ENCODE peak calls at places on chromosomes 3 and 15, in four cellular contexts. K is PC-3, R is fibroblast of lung, X is mammary epithelial cell. Q is an unnamed sample.

GRCh38 chr3:113685956-113686721 is 10.3 kb downstream of the USF3 start:
- DNase-seq in K (no peak), R (peak), X (peak), Q (peak)

GRCh38 chr15:40471105-40471777 is 457 bp downstream of the CHST14 start:
- DNase-seq in K (peak), R (peak), X (no peak), Q (no peak)

GRCh38 chr3:160384639-160385312 is 14.2 kb downstream of the IFT80 start:
- DNase-seq in K (no peak), R (no peak), X (no peak), Q (no peak)

GRCh38 chr3:153693207-153693606 is 428.0 kb upstream of the ARHGEF26 start:
- DNase-seq in K (no peak), R (no peak), X (no peak), Q (no peak)

GRCh38 chr3:150249776-150250175 is 158.3 kb upstream of the TSC22D2 start:
- DNase-seq in K (no peak), R (peak), X (no peak), Q (peak)

GRCh38 chr3:117837391-117837790 is 1127.8 kb downstream of the TUSC7 start:
- DNase-seq in K (no peak), R (no peak), X (no peak), Q (no peak)

GRCh38 chr15:78065284-78065872 is 12.1 kb downstream of the TBC1D2B start:
- DNase-seq in K (peak), R (peak), X (peak), Q (peak)

GRCh38 chr15:68205949-68206539 is 912 bp upstream of the CALML4 start:
- DNase-seq in K (no peak), R (no peak), X (no peak), Q (no peak)

GRCh38 chr3:138775254-138775595 is 59.5 kb downstream of the PIK3CB start:
- DNase-seq in K (no peak), R (peak), X (peak), Q (peak)

GRCh38 chr3:72482589-72483249 is 365.5 kb downstream of the SHQ1 start:
- DNase-seq in K (peak), R (peak), X (peak), Q (peak)

GRCh38 chr3:131794766-131795381 is 239.9 kb downstream of the CPNE4 start:
- DNase-seq in K (peak), R (peak), X (peak), Q (peak)

GRCh38 chr15:86362556-86362955 is 282.9 kb downstream of the AGBL1 start:
- DNase-seq in K (peak), R (peak), X (peak), Q (peak)

GRCh38 chr15:55289573-55290360 is at the start of gene RAB27A:
- DNase-seq in K (peak), R (peak), X (peak), Q (peak)

GRCh38 chr3:53730565-53730964 is 115.7 kb downstream of the CHDH start:
- DNase-seq in K (no peak), R (peak), X (no peak), Q (peak)

GRCh38 chr15:50675524-50676144 is 11.0 kb downstream of the TRPM7 start:
- DNase-seq in K (peak), R (peak), X (peak), Q (no peak)

GRCh38 chr3:141457624-141458236 is 29.1 kb upstream of the RASA2 start:
- DNase-seq in K (peak), R (peak), X (no peak), Q (peak)

GRCh38 chr15:67850995-67851535 is 11.2 kb upstream of the RNU6-1 start:
- DNase-seq in K (peak), R (peak), X (peak), Q (peak)

GRCh38 chr15:70741677-70742293 is 21.6 kb downstream of the UACA start:
- DNase-seq in K (peak), R (peak), X (peak), Q (peak)

GRCh38 chr15:50676799-50677483 is 9.7 kb downstream of the TRPM7 start:
- DNase-seq in K (no peak), R (peak), X (peak), Q (peak)

GRCh38 chr15:67030036-67030762 is 35.2 kb upstream of the SMAD3 start:
- DNase-seq in K (no peak), R (no peak), X (no peak), Q (no peak)

GRCh38 chr3:61564405-61565059 is 3.2 kb downstream of the PTPRG start:
- DNase-seq in K (no peak), R (peak), X (no peak), Q (peak)

GRCh38 chr15:65416845-65417416 is 5.8 kb downstream of the IGDCC4 start:
- DNase-seq in K (no peak), R (peak), X (no peak), Q (peak)

GRCh38 chr3:181326637-181327223 is 337.2 kb upstream of the DNAJC19 start:
- DNase-seq in K (peak), R (peak), X (peak), Q (peak)

GRCh38 chr15:70093481-70094309 is 4.0 kb downstream of the TLE3 start:
- DNase-seq in K (peak), R (peak), X (no peak), Q (no peak)

GRCh38 chr15:27342991-27343390 is 372.0 kb downstream of the GABRG3 start:
- DNase-seq in K (no peak), R (no peak), X (no peak), Q (no peak)

DNA sequence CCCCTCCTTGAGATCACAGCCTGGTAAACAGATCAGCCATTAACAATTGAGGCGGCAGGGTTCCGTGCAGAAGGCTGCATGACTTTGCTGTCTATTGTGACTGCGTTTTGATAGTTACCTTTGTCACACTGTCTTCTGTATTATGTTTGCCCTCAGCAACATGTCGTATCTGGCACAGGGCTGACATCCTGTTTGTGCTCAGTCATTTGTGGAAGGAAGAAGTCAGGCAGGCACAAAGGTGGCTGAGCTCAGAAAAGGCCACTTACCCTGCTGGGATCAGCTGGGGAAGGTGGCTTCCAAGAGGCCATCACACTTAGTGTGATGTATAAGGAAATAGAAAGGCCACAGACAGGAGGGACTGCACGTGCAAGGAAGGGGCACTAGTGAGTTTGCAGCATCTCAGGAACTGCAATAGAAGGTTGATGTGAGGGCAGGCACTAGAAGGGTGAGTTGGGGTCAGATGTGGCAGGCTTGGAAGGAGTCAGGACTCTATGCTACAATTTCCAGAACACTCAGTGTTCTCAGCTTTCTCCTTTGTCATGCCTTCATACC is 13.4 kb downstream of the PML start:
- DNase-seq in K (no peak), R (no peak), X (no peak), Q (no peak)
- H3K4me2 ChIP-seq in K (peak), R (no peak), X (no peak), Q (no peak)

GRCh38 chr15:92011611-92012367 is 158.3 kb downstream of the SLCO3A1 start:
- DNase-seq in K (peak), R (peak), X (peak), Q (peak)
- TF ChIP-seq CTCF in K (no peak), R (no peak), X (no peak), Q (no peak)

GRCh38 chr15:60972866-60973265 is 256.2 kb downstream of the RORA start:
- DNase-seq in K (peak), R (peak), X (peak), Q (peak)
- H3K9ac ChIP-seq in K (no peak), R (no peak), X (no peak), Q (peak)

GRCh38 chr3:102181202-102181920 is 253.5 kb upstream of the ZPLD1 start:
- DNase-seq in K (peak), R (peak), X (no peak), Q (peak)
- H3K4me2 ChIP-seq in K (peak), R (no peak), X (no peak), Q (peak)

GRCh38 chr3:168113848-168114247 is 18.1 kb upstream of the GOLIM4 start:
- DNase-seq in K (no peak), R (no peak), X (no peak), Q (no peak)
- TF ChIP-seq CTCF in K (no peak), R (no peak), X (peak), Q (no peak)

GRCh38 chr3:194488007-194488742 is 1.4 kb upstream of the ATP13A3 start:
- DNase-seq in K (peak), R (peak), X (peak), Q (peak)
- H3K9ac ChIP-seq in K (no peak), R (no peak), X (no peak), Q (no peak)

DNA sequence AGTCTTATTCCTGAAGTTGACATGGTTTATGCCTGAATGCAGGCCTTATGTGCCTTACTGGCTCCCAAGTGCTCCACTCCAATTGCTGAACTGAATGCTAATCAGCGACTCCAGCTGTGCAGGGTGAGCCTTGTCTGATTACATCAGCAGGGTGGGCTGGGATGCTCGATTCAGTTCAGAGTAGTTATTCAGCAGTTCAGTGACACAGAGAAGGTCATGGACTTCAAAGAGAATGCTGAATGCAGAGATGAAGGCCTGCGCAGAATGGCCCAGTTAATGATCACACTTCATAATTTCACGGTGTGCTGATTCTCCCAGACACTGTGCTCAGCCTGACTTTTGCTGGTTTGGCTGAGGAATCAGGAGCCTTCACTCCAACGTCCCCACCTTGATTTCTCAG is 63.6 kb downstream of the CLDN1 start:
- DNase-seq in K (no peak), R (peak), X (no peak), Q (peak)
- H3K4me2 ChIP-seq in K (no peak), R (no peak), X (no peak), Q (no peak)

GRCh38 chr15:33960160-33960559 is 8.1 kb upstream of the CHRM5 start:
- DNase-seq in K (no peak), R (no peak), X (no peak), Q (no peak)

GRCh38 chr15:33964665-33965040 is 3.6 kb upstream of the CHRM5 start:
- DNase-seq in K (no peak), R (peak), X (no peak), Q (peak)

GRCh38 chr15:33968224-33968623 is at the start of gene CHRM5:
- DNase-seq in K (no peak), R (no peak), X (no peak), Q (no peak)

GRCh38 chr15:33963831-33964664 is 4.2 kb upstream of the CHRM5 start:
- DNase-seq in K (peak), R (peak), X (peak), Q (peak)
- TF ChIP-seq CTCF in K (peak), R (peak), X (peak), Q (peak)

GRCh38 chr3:176041812-176042211 is 1155.5 kb downstream of the TBL1XR1 start:
- DNase-seq in K (peak), R (peak), X (no peak), Q (peak)

GRCh38 chr3:176046717-176047116 is 1150.6 kb downstream of the TBL1XR1 start:
- DNase-seq in K (no peak), R (no peak), X (no peak), Q (no peak)
- H3K9ac ChIP-seq in K (no peak), R (no peak), X (no peak), Q (no peak)

DNA sequence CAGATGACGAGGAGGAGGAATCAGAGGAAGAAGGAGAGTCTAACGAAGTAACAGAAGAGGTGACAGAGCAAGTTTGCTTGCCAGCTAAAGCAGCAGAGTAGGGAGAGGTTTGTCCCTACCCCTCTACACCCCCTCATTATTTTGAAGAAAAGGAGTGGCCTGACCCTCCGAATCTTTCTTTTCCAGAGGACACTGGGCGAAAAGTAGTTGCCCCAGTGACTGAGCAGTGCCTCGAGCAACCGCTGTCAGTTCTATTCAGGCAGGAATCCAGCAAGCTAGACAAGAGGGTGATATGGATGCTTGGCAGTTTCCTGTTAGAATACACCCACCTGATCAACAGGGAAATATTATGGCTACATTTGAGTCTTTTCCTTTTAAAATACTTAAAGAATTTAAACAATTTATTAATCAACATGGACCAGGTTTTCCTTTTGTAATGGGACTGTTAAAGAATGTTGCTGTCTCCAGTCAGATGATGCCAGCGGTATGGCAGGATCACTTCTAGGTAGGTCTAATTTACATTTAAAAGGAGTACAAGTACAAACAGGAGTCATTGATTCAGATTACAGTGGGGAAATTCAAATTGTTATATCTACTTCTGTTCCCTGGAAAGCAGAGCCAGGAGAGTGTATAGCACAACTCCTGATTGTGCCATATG is 31.9 kb upstream of the ACVR2B start:
- DNase-seq in K (no peak), R (no peak), X (no peak), Q (no peak)
- H3K4me2 ChIP-seq in K (no peak), R (no peak), X (no peak), Q (no peak)

Q was measured in astrocyte.